ENCODE peak calls at places on chromosomes 16 and 17, in five cellular contexts. P, U, D, Q and X are unnamed samples.

GRCh38 chr17:66347661-66348604 is 45.5 kb downstream of the PRKCA start:
- DNase-seq in Q (no peak), P (no peak), D (peak; percentile 57), U (no peak), X (no peak)

GRCh38 chr17:31321971-31322370 is 549 bp upstream of the EVI2A start:
- DNase-seq in P (no peak), D (no peak), Q (no peak), U (no peak), X (no peak)

GRCh38 chr16:66095676-66096075 is 270.8 kb upstream of the CDH5 start:
- DNase-seq in P (peak; percentile 13), Q (no peak), D (no peak), U (no peak), X (no peak)

GRCh38 chr17:64783556-64784352 is 121.6 kb upstream of the SMURF2 start:
- DNase-seq in P (no peak), D (no peak), Q (no peak), U (no peak), X (no peak)

GRCh38 chr17:53454337-53454736 is 368.4 kb upstream of the KIF2B start:
- DNase-seq in U (no peak), P (no peak), D (no peak), Q (no peak), X (no peak)

GRCh38 chr17:58388302-58389190 is 28.8 kb downstream of the RNF43 start:
- DNase-seq in Q (no peak), U (no peak), D (no peak), P (no peak), X (no peak)

GRCh38 chr16:4443986-4444385 is 18.3 kb downstream of the DNAJA3 start:
- DNase-seq in D (no peak), P (no peak), Q (no peak), U (no peak), X (no peak)

GRCh38 chr16:24846548-24847357 is 990 bp downstream of the SLC5A11 start:
- DNase-seq in D (no peak), Q (no peak), U (no peak), P (no peak), X (no peak)

GRCh38 chr17:34858941-34859562 is 102.2 kb downstream of the CCT6B start:
- DNase-seq in Q (no peak), U (no peak), P (no peak), D (no peak), X (no peak)

GRCh38 chr16:54193656-54194007 is 93.0 kb downstream of the IRX3 start:
- DNase-seq in U (peak; percentile 59), D (peak; percentile 58), Q (peak; percentile 4), P (peak; percentile 78), X (peak; percentile 59)

GRCh38 chr16:55913717-55914116 is 38.5 kb upstream of the CES5A start:
- DNase-seq in Q (no peak), D (no peak), U (no peak), P (no peak), X (no peak)

GRCh38 chr17:51461578-51462004 is 201.2 kb downstream of the UTP18 start:
- DNase-seq in P (peak; percentile 76), D (peak; percentile 65), Q (no peak), U (peak; percentile 29), X (peak; percentile 78)

GRCh38 chr17:8041249-8041928 is 2.5 kb downstream of the ALOX15B start:
- DNase-seq in P (peak; percentile 37), U (no peak), Q (no peak), D (peak; percentile 49), X (peak; percentile 72)

GRCh38 chr16:7014756-7015155 is 317.9 kb upstream of the RBFOX1 start:
- DNase-seq in Q (no peak), U (no peak), D (no peak), P (no peak), X (no peak)

GRCh38 chr16:19709381-19710136 is 8.5 kb downstream of the KNOP1 start:
- DNase-seq in U (no peak), P (no peak), Q (no peak), D (no peak), X (no peak)

GRCh38 chr17:78661092-78661770 is 84.0 kb upstream of the DNAH17 start:
- DNase-seq in P (no peak), D (no peak), Q (no peak), U (no peak), X (no peak)

GRCh38 chr17:74840500-74840899 is 19.2 kb downstream of the GRIN2C start:
- DNase-seq in P (no peak), U (no peak), D (no peak), Q (no peak), X (no peak)

GRCh38 chr17:50599606-50600005 is 35.1 kb upstream of the ABCC3 start:
- DNase-seq in P (no peak), U (no peak), Q (no peak), D (no peak), X (no peak)

GRCh38 chr16:86398622-86399021 is 111.7 kb upstream of the FOXF1 start:
- DNase-seq in P (no peak), D (no peak), Q (no peak), U (no peak), X (no peak)

GRCh38 chr17:81578038-81578441 is 25.9 kb upstream of the FAAP100 start:
- DNase-seq in D (peak; percentile 24), P (no peak), U (no peak), Q (no peak), X (no peak)

GRCh38 chr17:32519769-32520701 is 33.2 kb downstream of the CDK5R1 start:
- DNase-seq in Q (peak; percentile 52), D (peak; percentile 25), U (no peak), P (no peak), X (no peak)

GRCh38 chr17:42900460-42901331 is at the start of gene G6PC1:
- DNase-seq in P (no peak), Q (no peak), D (peak; percentile 71), U (no peak), X (no peak)

GRCh38 chr16:88455610-88456355 is 2.7 kb downstream of the ZFPM1 start:
- DNase-seq in U (no peak), D (peak; percentile 57), Q (peak; percentile 81), P (peak; percentile 64), X (peak; percentile 56)

GRCh38 chr17:19725486-19725885 is 9.1 kb upstream of the SLC47A2 start:
- DNase-seq in U (no peak), Q (no peak), D (no peak), P (no peak), X (no peak)

GRCh38 chr16:86764551-86764950 is 186.2 kb downstream of the FOXL1 start:
- DNase-seq in P (no peak), Q (no peak), D (no peak), U (no peak), X (no peak)

GRCh38 chr16:85082553-85083050 is 29.7 kb downstream of the CIBAR2 start:
- DNase-seq in U (no peak), D (no peak), Q (no peak), P (no peak), X (no peak)

GRCh38 chr17:20072692-20072992 is 63.5 kb downstream of the SPECC1 start:
- DNase-seq in D (no peak), U (no peak), P (no peak), Q (no peak), X (no peak)

GRCh38 chr17:5097101-5097834 is 14.4 kb downstream of the ZNF232 start:
- DNase-seq in U (peak; percentile 69), Q (no peak), D (no peak), P (no peak), X (no peak)

GRCh38 chr17:50352072-50352692 is 6.3 kb downstream of the XYLT2 start:
- DNase-seq in D (no peak), P (no peak), U (no peak), Q (no peak), X (no peak)

GRCh38 chr17:17965152-17965721 is 7.0 kb downstream of the TOM1L2 start:
- DNase-seq in Q (no peak), D (no peak), U (no peak), P (no peak), X (no peak)

GRCh38 chr16:84599528-84600202 is 18.2 kb downstream of the COTL1 start:
- DNase-seq in Q (no peak), U (peak; percentile 50), P (no peak), D (peak; percentile 95), X (no peak)

GRCh38 chr17:80071116-80071980 is 30.0 kb upstream of the GAA start:
- DNase-seq in Q (no peak), U (no peak), D (peak; percentile 43), P (no peak), X (no peak)
- TF ChIP-seq CEBPB in Q (no peak), U (no peak), D (no peak), P (no peak), X (no peak)

DNA sequence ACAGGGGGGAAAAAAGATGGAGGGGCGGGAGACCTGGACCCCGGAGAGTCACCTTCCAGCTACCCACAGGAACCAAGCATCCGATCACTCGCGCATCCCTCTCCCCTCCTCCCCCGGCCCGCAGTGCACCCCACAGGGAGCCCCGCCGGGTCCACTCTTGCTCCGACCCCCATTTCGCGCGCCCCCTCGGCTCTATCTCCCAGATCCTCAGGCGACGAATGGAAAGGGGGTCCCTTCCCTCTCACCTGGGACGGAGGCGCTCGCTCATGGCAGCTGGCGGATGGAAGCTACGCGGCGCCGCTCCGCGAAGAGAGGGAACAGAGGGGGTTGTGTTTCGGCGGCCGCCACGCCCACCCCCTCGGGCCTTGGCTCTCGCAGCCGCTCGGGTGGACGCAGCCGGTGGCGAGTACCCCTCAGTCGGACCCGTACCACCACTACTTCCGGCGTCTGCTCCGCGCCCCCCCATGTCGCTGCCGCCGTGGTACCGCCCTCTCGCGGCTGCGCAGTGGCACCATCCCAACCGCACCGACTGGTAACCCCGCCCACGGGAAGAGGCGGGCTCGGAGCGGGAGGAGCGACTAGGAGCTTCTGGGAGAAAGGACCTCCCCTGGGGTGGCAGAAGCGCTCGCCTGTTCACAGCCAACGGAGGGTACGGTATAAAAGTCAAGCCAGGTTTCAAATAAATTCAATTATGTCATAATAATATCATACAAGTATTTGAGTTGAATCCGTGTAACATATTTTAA is 29.7 kb downstream of the CPSF4L start:
- DNase-seq in U (peak; percentile 93), D (peak; percentile 94), P (peak; percentile 96), Q (peak; percentile 86), X (peak; percentile 87)
- TF ChIP-seq POLR2A in U (peak; percentile 40), D (peak; percentile 87), P (peak; percentile 79), Q (peak; percentile 93), X (peak; percentile 48)

DNA sequence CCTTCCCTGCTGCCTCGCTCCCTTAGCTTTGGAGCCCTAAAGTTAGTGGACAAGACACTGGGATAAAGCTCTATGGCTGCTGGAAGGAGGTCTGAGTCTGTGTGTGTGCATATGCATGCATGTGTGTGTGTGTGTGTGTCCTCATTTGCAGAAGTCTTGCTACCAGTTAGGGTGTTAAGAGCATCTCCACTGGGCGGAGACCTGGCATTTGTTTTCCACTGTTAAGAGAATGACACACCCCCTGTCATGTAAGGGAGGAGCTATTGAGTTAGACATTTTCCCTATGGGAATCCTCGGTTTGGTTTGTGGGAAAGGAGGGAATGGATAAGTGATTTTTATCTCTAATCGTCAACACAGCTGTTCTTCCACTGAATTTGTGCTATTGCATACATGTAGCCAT is 24.8 kb upstream of the ARHGAP23 start:
- DNase-seq in Q (no peak), D (no peak), U (no peak), P (no peak), X (no peak)
- TF ChIP-seq ZNF274 in Q (no peak), D (no peak), U (no peak), P (no peak), X (no peak)

DNA sequence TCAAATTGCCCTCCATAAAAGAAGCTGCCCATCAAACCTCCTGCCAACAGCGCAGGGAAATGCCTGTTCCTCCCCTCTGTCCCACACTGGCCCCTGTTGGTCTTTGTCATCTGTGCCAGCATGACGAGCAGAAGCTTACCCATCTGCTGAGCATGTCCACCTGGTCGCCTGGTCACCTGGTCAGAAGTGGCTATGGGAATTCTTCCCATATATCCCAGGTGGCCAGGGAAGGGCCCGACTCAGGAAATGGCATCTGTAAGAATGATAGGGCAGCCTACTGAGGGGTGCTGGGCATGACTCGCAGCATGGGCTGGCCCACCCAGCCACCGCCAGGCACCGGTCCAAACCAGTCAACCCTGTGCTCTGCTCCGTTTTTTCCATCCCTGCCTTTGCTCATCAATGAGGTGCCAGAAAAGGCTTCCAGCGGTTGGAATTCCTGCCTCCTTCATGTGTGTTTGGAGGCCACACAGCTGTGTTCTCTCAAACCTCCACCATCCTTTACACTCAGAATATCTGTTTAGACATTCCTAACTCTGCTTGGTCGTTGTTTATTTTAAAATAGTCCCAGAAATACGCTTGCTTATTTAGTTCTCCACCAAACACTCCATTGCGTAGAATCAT is 145.2 kb downstream of the CLEC16A start:
- DNase-seq in D (no peak), U (no peak), Q (no peak), P (no peak), X (no peak)
- TF ChIP-seq CEBPB in D (no peak), U (no peak), Q (no peak), P (no peak), X (no peak)